ENCODE peak calls at places on chromosome 14, in ten cellular contexts. One of them, this sample, is unnamed.

GRCh38 chr14:68391292-68392014 is 401.4 kb downstream of the ZFP36L1 start:
- DNase-seq in ascending aorta: peak; percentile 80
- DNase-seq in pons: peak; percentile 57
- DNase-seq in iris pigment epithelial cell: peak; percentile 82
- DNase-seq in osteocyte: no peak
- DNase-seq in HL-60: no peak
- DNase-seq in C1 segment of cervical spinal cord: no peak
- DNase-seq in brain microvascular endothelial cell: peak; percentile 84
- DNase-seq in CD4-positive, CD25-positive, alpha-beta regulatory T cell: no peak
- DNase-seq in T follicular helper cell: no peak
- DNase-seq in this sample: no peak

GRCh38 chr14:100605706-100606686 is 18.8 kb upstream of the BEGAIN start:
- DNase-seq in T follicular helper cell: no peak
- DNase-seq in brain microvascular endothelial cell: no peak
- DNase-seq in iris pigment epithelial cell: peak; percentile 21
- DNase-seq in CD4-positive, CD25-positive, alpha-beta regulatory T cell: no peak
- DNase-seq in HL-60: no peak
- DNase-seq in pons: no peak
- DNase-seq in ascending aorta: no peak
- DNase-seq in osteocyte: no peak
- DNase-seq in C1 segment of cervical spinal cord: no peak
- DNase-seq in this sample: peak; percentile 9

GRCh38 chr14:29320261-29320660 is 553.7 kb downstream of the FOXG1 start:
- DNase-seq in iris pigment epithelial cell: peak; percentile 69
- DNase-seq in osteocyte: no peak
- DNase-seq in HL-60: no peak
- DNase-seq in C1 segment of cervical spinal cord: no peak
- DNase-seq in pons: no peak
- DNase-seq in brain microvascular endothelial cell: peak; percentile 32
- DNase-seq in T follicular helper cell: no peak
- DNase-seq in CD4-positive, CD25-positive, alpha-beta regulatory T cell: no peak
- DNase-seq in ascending aorta: no peak
- DNase-seq in this sample: peak; percentile 85

GRCh38 chr14:58167057-58167456 is 15.0 kb upstream of the ARMH4 start:
- DNase-seq in ascending aorta: no peak
- DNase-seq in HL-60: no peak
- DNase-seq in CD4-positive, CD25-positive, alpha-beta regulatory T cell: no peak
- DNase-seq in brain microvascular endothelial cell: no peak
- DNase-seq in C1 segment of cervical spinal cord: no peak
- DNase-seq in osteocyte: no peak
- DNase-seq in T follicular helper cell: no peak
- DNase-seq in pons: no peak
- DNase-seq in iris pigment epithelial cell: no peak
- DNase-seq in this sample: no peak

GRCh38 chr14:60643443-60644402 is 5.6 kb downstream of the SIX1 start:
- DNase-seq in T follicular helper cell: no peak
- DNase-seq in CD4-positive, CD25-positive, alpha-beta regulatory T cell: no peak
- DNase-seq in iris pigment epithelial cell: no peak
- DNase-seq in ascending aorta: no peak
- DNase-seq in C1 segment of cervical spinal cord: no peak
- DNase-seq in pons: no peak
- DNase-seq in brain microvascular endothelial cell: no peak
- DNase-seq in HL-60: no peak
- DNase-seq in osteocyte: no peak
- DNase-seq in this sample: no peak

GRCh38 chr14:97458302-97459137 is 661.3 kb downstream of the VRK1 start:
- DNase-seq in T follicular helper cell: peak; percentile 64
- DNase-seq in C1 segment of cervical spinal cord: no peak
- DNase-seq in pons: peak; percentile 5
- DNase-seq in CD4-positive, CD25-positive, alpha-beta regulatory T cell: peak; percentile 95
- DNase-seq in osteocyte: no peak
- DNase-seq in ascending aorta: no peak
- DNase-seq in iris pigment epithelial cell: no peak
- DNase-seq in HL-60: no peak
- DNase-seq in brain microvascular endothelial cell: no peak
- DNase-seq in this sample: peak; percentile 8

GRCh38 chr14:91399868-91400640 is 17.6 kb downstream of the CCDC88C start:
- DNase-seq in C1 segment of cervical spinal cord: no peak
- DNase-seq in iris pigment epithelial cell: no peak
- DNase-seq in ascending aorta: no peak
- DNase-seq in CD4-positive, CD25-positive, alpha-beta regulatory T cell: peak; percentile 74
- DNase-seq in osteocyte: no peak
- DNase-seq in T follicular helper cell: no peak
- DNase-seq in pons: no peak
- DNase-seq in brain microvascular endothelial cell: no peak
- DNase-seq in HL-60: no peak
- DNase-seq in this sample: no peak

GRCh38 chr14:51554339-51554920 is 97.3 kb upstream of the FRMD6 start:
- DNase-seq in HL-60: no peak
- DNase-seq in iris pigment epithelial cell: peak; percentile 90
- DNase-seq in ascending aorta: no peak
- DNase-seq in pons: no peak
- DNase-seq in brain microvascular endothelial cell: peak; percentile 95
- DNase-seq in T follicular helper cell: no peak
- DNase-seq in C1 segment of cervical spinal cord: no peak
- DNase-seq in osteocyte: no peak
- DNase-seq in CD4-positive, CD25-positive, alpha-beta regulatory T cell: no peak
- DNase-seq in this sample: peak; percentile 98

GRCh38 chr14:35285991-35286564 is 6.1 kb upstream of the PSMA6 start:
- DNase-seq in ascending aorta: no peak
- DNase-seq in pons: no peak
- DNase-seq in brain microvascular endothelial cell: no peak
- DNase-seq in iris pigment epithelial cell: no peak
- DNase-seq in C1 segment of cervical spinal cord: no peak
- DNase-seq in T follicular helper cell: no peak
- DNase-seq in HL-60: no peak
- DNase-seq in osteocyte: no peak
- DNase-seq in CD4-positive, CD25-positive, alpha-beta regulatory T cell: peak; percentile 17
- DNase-seq in this sample: no peak

GRCh38 chr14:66696326-66696725 is 188.4 kb downstream of the GPHN start:
- DNase-seq in C1 segment of cervical spinal cord: no peak
- DNase-seq in ascending aorta: no peak
- DNase-seq in HL-60: no peak
- DNase-seq in CD4-positive, CD25-positive, alpha-beta regulatory T cell: no peak
- DNase-seq in brain microvascular endothelial cell: no peak
- DNase-seq in T follicular helper cell: no peak
- DNase-seq in iris pigment epithelial cell: no peak
- DNase-seq in pons: peak; percentile 38
- DNase-seq in osteocyte: no peak
- DNase-seq in this sample: no peak

GRCh38 chr14:101781240-101782061 is 19.9 kb downstream of the PPP2R5C start:
- DNase-seq in brain microvascular endothelial cell: no peak
- DNase-seq in C1 segment of cervical spinal cord: no peak
- DNase-seq in iris pigment epithelial cell: peak; percentile 26
- DNase-seq in osteocyte: no peak
- DNase-seq in ascending aorta: no peak
- DNase-seq in HL-60: no peak
- DNase-seq in CD4-positive, CD25-positive, alpha-beta regulatory T cell: peak; percentile 44
- DNase-seq in pons: no peak
- DNase-seq in T follicular helper cell: no peak
- DNase-seq in this sample: peak; percentile 10

GRCh38 chr14:104587641-104588040 is 8.1 kb downstream of the C14orf180 start:
- DNase-seq in T follicular helper cell: no peak
- DNase-seq in iris pigment epithelial cell: no peak
- DNase-seq in HL-60: no peak
- DNase-seq in ascending aorta: no peak
- DNase-seq in CD4-positive, CD25-positive, alpha-beta regulatory T cell: no peak
- DNase-seq in pons: no peak
- DNase-seq in brain microvascular endothelial cell: no peak
- DNase-seq in osteocyte: no peak
- DNase-seq in C1 segment of cervical spinal cord: no peak
- DNase-seq in this sample: no peak

GRCh38 chr14:93032301-93032929 is 83.3 kb downstream of the ITPK1 start:
- DNase-seq in brain microvascular endothelial cell: no peak
- DNase-seq in CD4-positive, CD25-positive, alpha-beta regulatory T cell: no peak
- DNase-seq in iris pigment epithelial cell: no peak
- DNase-seq in T follicular helper cell: no peak
- DNase-seq in pons: no peak
- DNase-seq in C1 segment of cervical spinal cord: no peak
- DNase-seq in ascending aorta: no peak
- DNase-seq in HL-60: peak; percentile 59
- DNase-seq in osteocyte: no peak
- DNase-seq in this sample: no peak

GRCh38 chr14:89425931-89426330 is 8.9 kb upstream of the FOXN3 start:
- DNase-seq in pons: no peak
- DNase-seq in C1 segment of cervical spinal cord: no peak
- DNase-seq in HL-60: no peak
- DNase-seq in osteocyte: no peak
- DNase-seq in ascending aorta: peak; percentile 74
- DNase-seq in CD4-positive, CD25-positive, alpha-beta regulatory T cell: no peak
- DNase-seq in iris pigment epithelial cell: peak; percentile 98
- DNase-seq in T follicular helper cell: no peak
- DNase-seq in brain microvascular endothelial cell: peak; percentile 97
- DNase-seq in this sample: peak; percentile 98

GRCh38 chr14:72740504-72740961 is 153.4 kb downstream of the DPF3 start:
- DNase-seq in pons: no peak
- DNase-seq in CD4-positive, CD25-positive, alpha-beta regulatory T cell: no peak
- DNase-seq in T follicular helper cell: no peak
- DNase-seq in HL-60: no peak
- DNase-seq in ascending aorta: peak; percentile 39
- DNase-seq in brain microvascular endothelial cell: no peak
- DNase-seq in osteocyte: peak; percentile 75
- DNase-seq in iris pigment epithelial cell: no peak
- DNase-seq in C1 segment of cervical spinal cord: no peak
- DNase-seq in this sample: no peak

GRCh38 chr14:36238666-36239363 is 62.3 kb upstream of the PTCSC3 start:
- DNase-seq in ascending aorta: no peak
- DNase-seq in pons: no peak
- DNase-seq in iris pigment epithelial cell: peak; percentile 69
- DNase-seq in C1 segment of cervical spinal cord: no peak
- DNase-seq in brain microvascular endothelial cell: peak; percentile 60
- DNase-seq in CD4-positive, CD25-positive, alpha-beta regulatory T cell: no peak
- DNase-seq in HL-60: no peak
- DNase-seq in osteocyte: no peak
- DNase-seq in T follicular helper cell: no peak
- DNase-seq in this sample: peak; percentile 86

GRCh38 chr14:39113685-39114072 is 444 bp upstream of the GEMIN2 start:
- DNase-seq in HL-60: no peak
- DNase-seq in T follicular helper cell: no peak
- DNase-seq in pons: no peak
- DNase-seq in osteocyte: no peak
- DNase-seq in ascending aorta: no peak
- DNase-seq in CD4-positive, CD25-positive, alpha-beta regulatory T cell: no peak
- DNase-seq in C1 segment of cervical spinal cord: no peak
- DNase-seq in brain microvascular endothelial cell: no peak
- DNase-seq in iris pigment epithelial cell: no peak
- DNase-seq in this sample: no peak

GRCh38 chr14:75442642-75443041 is 14.8 kb downstream of the JDP2 start:
- DNase-seq in ascending aorta: no peak
- DNase-seq in pons: no peak
- DNase-seq in brain microvascular endothelial cell: no peak
- DNase-seq in osteocyte: no peak
- DNase-seq in CD4-positive, CD25-positive, alpha-beta regulatory T cell: no peak
- DNase-seq in iris pigment epithelial cell: peak; percentile 47
- DNase-seq in HL-60: no peak
- DNase-seq in T follicular helper cell: no peak
- DNase-seq in C1 segment of cervical spinal cord: no peak
- DNase-seq in this sample: peak; percentile 67

GRCh38 chr14:105711058-105711620 is 184.8 kb downstream of the TMEM121 start:
- DNase-seq in brain microvascular endothelial cell: no peak
- DNase-seq in pons: no peak
- DNase-seq in HL-60: no peak
- DNase-seq in C1 segment of cervical spinal cord: no peak
- DNase-seq in ascending aorta: no peak
- DNase-seq in CD4-positive, CD25-positive, alpha-beta regulatory T cell: no peak
- DNase-seq in osteocyte: peak; percentile 65
- DNase-seq in T follicular helper cell: no peak
- DNase-seq in iris pigment epithelial cell: no peak
- DNase-seq in this sample: no peak

GRCh38 chr14:67392728-67393314 is 19.1 kb downstream of the PLEK2 start:
- DNase-seq in ascending aorta: no peak
- DNase-seq in iris pigment epithelial cell: no peak
- DNase-seq in osteocyte: peak; percentile 80
- DNase-seq in brain microvascular endothelial cell: no peak
- DNase-seq in CD4-positive, CD25-positive, alpha-beta regulatory T cell: no peak
- DNase-seq in pons: no peak
- DNase-seq in C1 segment of cervical spinal cord: no peak
- DNase-seq in T follicular helper cell: no peak
- DNase-seq in HL-60: no peak
- DNase-seq in this sample: no peak

GRCh38 chr14:54844479-54844878 is 58.1 kb downstream of the GCH1 start:
- DNase-seq in osteocyte: no peak
- DNase-seq in brain microvascular endothelial cell: no peak
- DNase-seq in T follicular helper cell: no peak
- DNase-seq in ascending aorta: no peak
- DNase-seq in iris pigment epithelial cell: no peak
- DNase-seq in CD4-positive, CD25-positive, alpha-beta regulatory T cell: no peak
- DNase-seq in HL-60: no peak
- DNase-seq in pons: no peak
- DNase-seq in C1 segment of cervical spinal cord: no peak
- DNase-seq in this sample: no peak

GRCh38 chr14:21025374-21026151 is 702 bp upstream of the NDRG2 start:
- DNase-seq in ascending aorta: peak; percentile 81
- DNase-seq in brain microvascular endothelial cell: no peak
- DNase-seq in iris pigment epithelial cell: no peak
- DNase-seq in HL-60: no peak
- DNase-seq in osteocyte: no peak
- DNase-seq in pons: peak; percentile 78
- DNase-seq in C1 segment of cervical spinal cord: no peak
- DNase-seq in CD4-positive, CD25-positive, alpha-beta regulatory T cell: no peak
- DNase-seq in T follicular helper cell: no peak
- DNase-seq in this sample: no peak

GRCh38 chr14:56888274-56888673 is 78.0 kb upstream of the OTX2 start:
- DNase-seq in HL-60: no peak
- DNase-seq in CD4-positive, CD25-positive, alpha-beta regulatory T cell: no peak
- DNase-seq in T follicular helper cell: no peak
- DNase-seq in ascending aorta: no peak
- DNase-seq in osteocyte: no peak
- DNase-seq in brain microvascular endothelial cell: no peak
- DNase-seq in iris pigment epithelial cell: no peak
- DNase-seq in pons: no peak
- DNase-seq in C1 segment of cervical spinal cord: no peak
- DNase-seq in this sample: no peak

GRCh38 chr14:102775855-102776760 is 1.1 kb upstream of the TRAF3 start:
- DNase-seq in pons: peak; percentile 48
- DNase-seq in T follicular helper cell: no peak
- DNase-seq in HL-60: no peak
- DNase-seq in CD4-positive, CD25-positive, alpha-beta regulatory T cell: peak; percentile 28
- DNase-seq in ascending aorta: no peak
- DNase-seq in C1 segment of cervical spinal cord: no peak
- DNase-seq in iris pigment epithelial cell: peak; percentile 90
- DNase-seq in osteocyte: no peak
- DNase-seq in brain microvascular endothelial cell: peak; percentile 76
- DNase-seq in this sample: peak; percentile 73

GRCh38 chr14:101512396-101512695 is 48.9 kb upstream of the DIO3 start:
- DNase-seq in osteocyte: no peak
- DNase-seq in T follicular helper cell: no peak
- DNase-seq in HL-60: no peak
- DNase-seq in ascending aorta: no peak
- DNase-seq in CD4-positive, CD25-positive, alpha-beta regulatory T cell: no peak
- DNase-seq in C1 segment of cervical spinal cord: no peak
- DNase-seq in pons: no peak
- DNase-seq in brain microvascular endothelial cell: no peak
- DNase-seq in iris pigment epithelial cell: no peak
- DNase-seq in this sample: no peak

GRCh38 chr14:104049576-104050240 is 35.8 kb upstream of the ASPG start:
- DNase-seq in osteocyte: no peak
- DNase-seq in T follicular helper cell: no peak
- DNase-seq in C1 segment of cervical spinal cord: no peak
- DNase-seq in pons: no peak
- DNase-seq in brain microvascular endothelial cell: no peak
- DNase-seq in ascending aorta: no peak
- DNase-seq in HL-60: no peak
- DNase-seq in CD4-positive, CD25-positive, alpha-beta regulatory T cell: no peak
- DNase-seq in iris pigment epithelial cell: no peak
- DNase-seq in this sample: no peak

GRCh38 chr14:21917699-21918436 is 244.2 kb upstream of the OR4E1 start:
- DNase-seq in osteocyte: no peak
- DNase-seq in T follicular helper cell: peak; percentile 26
- DNase-seq in CD4-positive, CD25-positive, alpha-beta regulatory T cell: peak; percentile 85
- DNase-seq in C1 segment of cervical spinal cord: no peak
- DNase-seq in pons: peak; percentile 88
- DNase-seq in iris pigment epithelial cell: peak; percentile 67
- DNase-seq in ascending aorta: no peak
- DNase-seq in HL-60: peak; percentile 2
- DNase-seq in brain microvascular endothelial cell: peak; percentile 65
- DNase-seq in this sample: peak; percentile 20

GRCh38 chr14:42475289-42475688 is 868.6 kb downstream of the LRFN5 start:
- DNase-seq in ascending aorta: no peak
- DNase-seq in osteocyte: no peak
- DNase-seq in pons: no peak
- DNase-seq in CD4-positive, CD25-positive, alpha-beta regulatory T cell: no peak
- DNase-seq in HL-60: no peak
- DNase-seq in iris pigment epithelial cell: no peak
- DNase-seq in T follicular helper cell: no peak
- DNase-seq in brain microvascular endothelial cell: no peak
- DNase-seq in C1 segment of cervical spinal cord: no peak
- DNase-seq in this sample: no peak

This sample was measured in M059J.